ENCODE peak calls at places on chromosome 19, in five cellular contexts. G is GM12865, A is adipocyte, J is HAP-1, O is cardiac muscle cell. T is an unnamed sample.

GRCh38 chr19:41449079-41449864 is 6.3 kb downstream of the ERICH4 start:
- DNase-seq in O (peak), J (peak), A (peak), G (peak), T (peak)

GRCh38 chr19:995051-995827 is 5.0 kb upstream of the GRIN3B start:
- DNase-seq in G (no peak), J (no peak), O (no peak), A (no peak), T (no peak)

GRCh38 chr19:9857920-9858746 is 23.0 kb downstream of the PIN1 start:
- DNase-seq in J (no peak), O (no peak), G (peak), A (no peak), T (no peak)

GRCh38 chr19:18379803-18380747 is 5.9 kb upstream of the GDF15 start:
- DNase-seq in A (no peak), J (no peak), O (no peak), G (no peak), T (no peak)

GRCh38 chr19:2327773-2328400 is 499 bp downstream of the LSM7 start:
- DNase-seq in O (no peak), J (peak), G (peak), A (peak), T (peak)

GRCh38 chr19:53958168-53958571 is 4.6 kb upstream of the CACNG8 start:
- DNase-seq in J (no peak), G (no peak), A (no peak), O (peak), T (no peak)

GRCh38 chr19:7981199-7981598 is 24.2 kb downstream of the ELAVL1 start:
- DNase-seq in O (no peak), G (no peak), A (no peak), J (no peak), T (no peak)

GRCh38 chr19:48874309-48875135 is 2.3 kb downstream of the PPP1R15A start:
- DNase-seq in O (no peak), J (no peak), A (peak), G (peak), T (no peak)

GRCh38 chr19:48561412-48561811 is 9.4 kb downstream of the SULT2B1 start:
- DNase-seq in J (no peak), A (no peak), G (no peak), O (no peak), T (no peak)

GRCh38 chr19:5369962-5370367 is 29.4 kb upstream of the PTPRS start:
- DNase-seq in G (peak), J (no peak), A (peak), O (peak), T (no peak)

GRCh38 chr19:16369664-16370576 is 45.3 kb downstream of the KLF2 start:
- DNase-seq in G (no peak), J (no peak), A (no peak), O (no peak), T (no peak)

GRCh38 chr19:50602089-50602422 is 33.8 kb upstream of the LRRC4B start:
- DNase-seq in J (no peak), A (no peak), G (no peak), O (no peak), T (no peak)
- H3K4me3 ChIP-seq in J (no peak), A (no peak), G (no peak), O (no peak), T (no peak)

GRCh38 chr19:34428549-34429285 is 536 bp downstream of the UBA2 start:
- DNase-seq in J (no peak), O (peak), G (peak), A (peak), T (no peak)

GRCh38 chr19:34432797-34433196 is 4.6 kb downstream of the UBA2 start:
- DNase-seq in G (no peak), J (no peak), O (peak), A (no peak), T (no peak)

GRCh38 chr19:34431681-34432402 is 3.7 kb downstream of the UBA2 start:
- DNase-seq in J (no peak), O (no peak), G (no peak), A (peak), T (no peak)

GRCh38 chr19:34429553-34429952 is 1.4 kb downstream of the UBA2 start:
- DNase-seq in J (no peak), G (no peak), A (no peak), O (no peak), T (no peak)

DNA sequence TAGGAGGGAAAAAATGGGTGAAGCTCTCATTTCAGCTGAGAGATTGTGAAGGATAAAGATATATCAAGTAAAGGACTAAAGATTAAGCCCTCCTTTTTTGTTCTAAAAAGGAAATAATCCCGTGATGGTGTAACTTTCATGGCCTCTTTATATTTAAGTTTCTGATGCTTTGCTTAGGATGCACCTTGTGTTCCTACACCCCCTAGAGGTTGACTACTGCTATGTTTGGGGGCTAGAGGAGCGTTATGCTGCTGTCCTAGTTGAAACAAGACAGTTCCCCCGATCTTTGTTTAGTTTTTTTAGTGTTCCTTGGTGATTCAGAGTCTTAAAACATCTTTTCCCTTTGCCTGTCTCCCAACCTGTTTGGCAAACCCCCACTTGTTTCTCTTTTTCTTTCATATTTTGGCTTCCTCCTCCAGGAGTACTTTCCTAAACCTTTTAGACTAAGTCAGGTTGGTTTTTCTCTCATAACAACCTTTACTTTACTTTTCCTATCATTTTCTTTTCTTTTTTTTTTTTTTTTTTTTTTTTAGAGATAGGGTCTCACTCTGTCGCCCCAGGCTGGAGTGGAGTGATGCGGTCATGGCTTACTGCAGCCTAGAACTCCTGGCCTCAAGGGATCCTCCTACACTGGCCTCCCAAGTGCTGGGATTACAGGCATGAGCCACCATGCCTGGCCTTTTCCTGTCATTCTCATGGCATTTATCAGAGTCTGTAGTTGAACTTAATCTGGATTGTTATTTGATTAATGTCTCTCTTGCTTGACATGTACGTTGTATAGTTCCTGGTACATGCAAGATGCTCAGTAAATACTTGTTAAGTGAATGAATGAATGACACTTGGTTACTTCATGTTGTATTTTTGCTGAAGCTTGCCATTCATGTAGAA is 2.8 kb downstream of the UBA2 start:
- DNase-seq in G (peak), J (peak), O (peak), A (peak), T (no peak)
- H3K4me3 ChIP-seq in G (peak), J (peak), O (no peak), A (peak), T (no peak)

DNA sequence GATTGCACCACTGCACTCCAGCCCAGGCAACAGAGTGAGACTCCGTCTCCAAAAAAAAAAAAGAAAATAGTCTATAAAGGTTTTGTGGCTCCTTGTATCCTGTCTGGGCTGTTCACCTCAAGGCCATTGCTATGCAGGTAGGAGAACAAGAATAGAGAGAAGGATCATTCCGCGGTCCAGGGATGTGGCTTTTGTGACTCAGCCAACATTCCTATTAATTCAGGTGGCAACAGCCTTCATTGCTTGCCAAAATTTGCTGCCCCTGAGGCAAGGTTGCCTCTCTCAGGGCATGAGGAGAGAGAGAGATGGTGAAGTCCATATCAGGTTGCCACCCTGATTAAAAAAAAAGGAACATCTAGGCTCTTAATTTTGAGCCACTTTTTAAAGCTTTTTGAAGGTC is 8.0 kb downstream of the ZNF551 start:
- DNase-seq in G (no peak), O (no peak), A (no peak), J (no peak), T (no peak)
- H3K4me3 ChIP-seq in G (no peak), O (no peak), A (no peak), J (no peak), T (no peak)

DNA sequence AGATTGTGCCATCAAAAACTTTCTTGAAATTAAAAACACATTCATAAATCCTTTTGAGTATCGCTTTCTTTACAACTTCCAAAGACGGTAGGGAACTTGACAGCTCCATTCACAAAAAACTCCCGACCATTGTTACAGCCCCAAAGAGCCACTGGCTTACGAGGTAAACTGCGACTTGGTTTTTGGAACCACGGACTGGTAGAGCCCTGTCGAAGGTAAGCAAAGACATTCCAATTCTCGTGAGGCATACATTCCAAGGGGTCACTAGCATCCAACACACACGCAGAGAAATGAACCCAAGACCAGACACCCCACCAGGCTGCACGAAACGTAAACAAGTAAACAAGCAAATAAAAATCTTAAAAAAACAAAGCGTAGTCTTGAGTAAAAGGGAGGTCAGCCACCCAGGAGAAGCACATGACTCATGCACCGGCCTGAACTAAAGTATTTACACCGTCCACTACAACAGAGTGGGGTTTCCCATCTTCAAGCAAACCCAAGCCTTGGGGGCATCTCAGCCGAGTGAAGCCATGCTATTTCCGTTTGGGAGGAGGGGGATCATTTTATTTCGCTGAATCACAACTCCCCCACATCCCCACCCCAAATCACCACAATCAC is 1.4 kb downstream of the BRD4 start:
- DNase-seq in J (no peak), A (peak), O (peak), G (peak), T (no peak)
- H3K4me3 ChIP-seq in J (peak), A (peak), O (peak), G (peak), T (peak)

GRCh38 chr19:55473201-55473600 is 3.2 kb upstream of the ZNF628 start:
- DNase-seq in J (no peak), A (no peak), O (no peak), G (no peak), T (no peak)
- H3K4me3 ChIP-seq in J (no peak), A (no peak), O (no peak), G (no peak), T (peak)

GRCh38 chr19:39053276-39054090 is 21.1 kb upstream of the FBXO27 start:
- DNase-seq in J (no peak), G (no peak), A (no peak), O (no peak), T (no peak)

GRCh38 chr19:39057615-39058014 is 25.3 kb upstream of the FBXO27 start:
- DNase-seq in J (no peak), A (no peak), O (no peak), G (no peak), T (no peak)

GRCh38 chr19:39054091-39054470 is 21.7 kb upstream of the FBXO27 start:
- DNase-seq in O (no peak), G (no peak), A (no peak), J (no peak), T (no peak)

GRCh38 chr19:39052243-39052746 is 19.9 kb upstream of the FBXO27 start:
- DNase-seq in J (peak), G (peak), A (peak), O (peak), T (no peak)

GRCh38 chr19:39052846-39053245 is 20.5 kb upstream of the FBXO27 start:
- DNase-seq in A (no peak), O (no peak), G (no peak), J (no peak), T (no peak)
- H3K4me3 ChIP-seq in A (no peak), O (no peak), G (no peak), J (no peak), T (no peak)

GRCh38 chr19:34405892-34406660 is 1.9 kb downstream of the PDCD2L start:
- DNase-seq in O (no peak), J (no peak), G (no peak), A (no peak), T (no peak)
- H3K4me3 ChIP-seq in O (no peak), J (no peak), G (no peak), A (no peak), T (no peak)